ENCODE peak calls at places on chromosomes 6 and 20, in four cellular contexts. G is IMR-90, E is mesendoderm, T is H1. S is an unnamed sample.

GRCh38 chr6:139590206-139590605 is 215.8 kb upstream of the CITED2 start:
- DNase-seq in E (no peak), T (no peak), G (no peak), S (no peak)

GRCh38 chr6:144353871-144354314 is 68.8 kb downstream of the UTRN start:
- DNase-seq in E (no peak), G (no peak), T (no peak), S (no peak)

GRCh38 chr6:26249709-26249958 is 115.4 kb upstream of the BTN3A2 start:
- DNase-seq in T (no peak), E (no peak), G (no peak), S (no peak)

GRCh38 chr6:155628315-155628714 is 172.7 kb upstream of the NOX3 start:
- DNase-seq in T (no peak), G (no peak), E (no peak), S (no peak)

GRCh38 chr6:53300656-53301551 is 47.8 kb downstream of the ELOVL5 start:
- DNase-seq in G (no peak), T (no peak), E (no peak), S (no peak)

GRCh38 chr6:4004249-4004648 is 74.7 kb downstream of the FAM217A start:
- DNase-seq in G (peak), T (no peak), E (peak), S (no peak)

GRCh38 chr6:116564921-116565872 is 6.1 kb upstream of the RWDD1 start:
- DNase-seq in G (no peak), E (no peak), T (no peak), S (no peak)

GRCh38 chr6:90303037-90303436 is 6.4 kb upstream of the BACH2 start:
- DNase-seq in G (no peak), T (no peak), E (no peak), S (no peak)

GRCh38 chr20:49356676-49357075 is 78.8 kb upstream of the ZNFX1 start:
- DNase-seq in E (no peak), G (no peak), T (no peak), S (no peak)

GRCh38 chr6:87436435-87436834 is 28.7 kb downstream of the CFAP206 start:
- DNase-seq in T (peak), E (peak), G (peak), S (peak)

GRCh38 chr6:36382976-36383375 is 4.5 kb downstream of the ETV7 start:
- DNase-seq in E (no peak), G (no peak), T (no peak), S (no peak)

GRCh38 chr6:33781105-33781975 is 7.6 kb downstream of the LEMD2 start:
- DNase-seq in T (peak), E (peak), G (no peak), S (peak)

GRCh38 chr6:156832166-156832743 is 55.1 kb downstream of the ARID1B start:
- DNase-seq in E (no peak), G (peak), T (no peak), S (no peak)

GRCh38 chr20:5776074-5776473 is 25.9 kb downstream of the SHLD1 start:
- DNase-seq in E (no peak), T (no peak), G (no peak), S (no peak)

GRCh38 chr6:74073429-74073828 is 377.4 kb downstream of the CD109 start:
- DNase-seq in T (no peak), G (peak), E (no peak), S (no peak)

GRCh38 chr20:41716436-41716835 is 98.3 kb upstream of the CHD6 start:
- DNase-seq in G (peak), T (no peak), E (no peak), S (no peak)

GRCh38 chr20:19017104-19017690 is 195.2 kb upstream of the SLC24A3 start:
- DNase-seq in G (no peak), T (no peak), E (no peak), S (no peak)

GRCh38 chr20:51420111-51420510 is 122.4 kb downstream of the NFATC2 start:
- DNase-seq in T (no peak), E (no peak), G (peak), S (no peak)

GRCh38 chr20:3248167-3248992 is 9.4 kb upstream of the SLC4A11 start:
- DNase-seq in G (no peak), E (peak), T (peak), S (peak)

GRCh38 chr20:56386219-56386618 is 5.8 kb downstream of the AURKA start:
- DNase-seq in T (no peak), G (no peak), E (peak), S (no peak)

GRCh38 chr20:63259734-63260460 is 5.6 kb upstream of the NKAIN4 start:
- DNase-seq in T (no peak), E (no peak), G (no peak), S (no peak)

GRCh38 chr6:163460307-163460782 is 45.8 kb downstream of the QKI start:
- DNase-seq in E (peak), T (no peak), G (peak), S (no peak)

GRCh38 chr20:7516631-7517051 is 423.6 kb downstream of the HAO1 start:
- DNase-seq in G (no peak), T (no peak), E (no peak), S (no peak)

GRCh38 chr20:39822667-39823066 is 860.5 kb downstream of the DHX35 start:
- DNase-seq in G (peak), E (no peak), T (no peak), S (no peak)

GRCh38 chr6:15993716-15994228 is 135.1 kb upstream of the MYLIP start:
- DNase-seq in G (no peak), E (no peak), T (no peak), S (no peak)

GRCh38 chr20:24775966-24776365 is 173.1 kb upstream of the CST7 start:
- DNase-seq in G (no peak), T (no peak), E (no peak), S (no peak)

GRCh38 chr6:161409353-161409752 is 135.5 kb upstream of the AGPAT4 start:
- DNase-seq in E (no peak), G (no peak), T (no peak), S (no peak)

GRCh38 chr6:161407581-161407980 is 133.7 kb upstream of the AGPAT4 start:
- DNase-seq in G (peak), E (no peak), T (no peak), S (no peak)

GRCh38 chr6:161405418-161405817 is 131.6 kb upstream of the AGPAT4 start:
- DNase-seq in E (no peak), T (no peak), G (no peak), S (no peak)

GRCh38 chr6:161407115-161407514 is 133.3 kb upstream of the AGPAT4 start:
- DNase-seq in E (no peak), G (no peak), T (no peak), S (no peak)

GRCh38 chr6:161406633-161407032 is 132.8 kb upstream of the AGPAT4 start:
- DNase-seq in E (no peak), T (no peak), G (peak), S (no peak)
- H4K8ac ChIP-seq in E (no peak), T (no peak), G (no peak), S (no peak)

DNA sequence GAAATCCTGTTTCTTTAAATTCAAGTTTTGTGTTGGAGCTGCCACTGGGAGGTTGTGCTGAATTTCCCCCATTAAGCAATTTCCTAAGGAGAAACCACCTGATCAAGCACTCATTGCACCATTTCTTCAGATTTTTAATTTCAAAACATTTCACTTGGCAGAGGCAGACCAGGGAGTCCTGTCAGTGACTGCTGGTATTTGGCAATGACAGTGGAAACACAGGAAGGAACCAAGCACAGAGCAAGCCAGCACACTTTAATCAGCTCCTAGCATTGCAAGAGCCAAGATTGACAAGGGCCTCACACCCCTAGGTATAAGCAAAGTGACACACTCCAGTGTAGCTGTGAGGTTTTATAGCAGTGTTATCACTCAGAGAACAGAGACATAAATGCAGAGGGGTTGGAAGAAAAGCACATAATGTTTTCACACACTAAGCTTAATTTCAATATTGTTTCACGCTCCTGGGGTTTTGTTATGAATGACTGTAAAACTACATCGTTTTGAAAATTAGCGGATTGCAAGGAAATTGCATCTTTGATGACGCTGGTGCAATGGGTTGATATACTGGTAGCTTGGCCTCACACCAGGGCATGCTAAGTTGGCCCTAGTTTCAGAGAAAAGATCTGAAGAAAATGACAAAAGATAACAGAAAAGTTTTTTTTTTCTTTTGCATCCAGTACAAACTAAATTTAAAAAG is 768.4 kb downstream of the TFAP2A start:
- DNase-seq in E (peak), T (no peak), G (peak), S (no peak)
- H3K56ac ChIP-seq in E (no peak), T (no peak), G (peak), S (no peak)

DNA sequence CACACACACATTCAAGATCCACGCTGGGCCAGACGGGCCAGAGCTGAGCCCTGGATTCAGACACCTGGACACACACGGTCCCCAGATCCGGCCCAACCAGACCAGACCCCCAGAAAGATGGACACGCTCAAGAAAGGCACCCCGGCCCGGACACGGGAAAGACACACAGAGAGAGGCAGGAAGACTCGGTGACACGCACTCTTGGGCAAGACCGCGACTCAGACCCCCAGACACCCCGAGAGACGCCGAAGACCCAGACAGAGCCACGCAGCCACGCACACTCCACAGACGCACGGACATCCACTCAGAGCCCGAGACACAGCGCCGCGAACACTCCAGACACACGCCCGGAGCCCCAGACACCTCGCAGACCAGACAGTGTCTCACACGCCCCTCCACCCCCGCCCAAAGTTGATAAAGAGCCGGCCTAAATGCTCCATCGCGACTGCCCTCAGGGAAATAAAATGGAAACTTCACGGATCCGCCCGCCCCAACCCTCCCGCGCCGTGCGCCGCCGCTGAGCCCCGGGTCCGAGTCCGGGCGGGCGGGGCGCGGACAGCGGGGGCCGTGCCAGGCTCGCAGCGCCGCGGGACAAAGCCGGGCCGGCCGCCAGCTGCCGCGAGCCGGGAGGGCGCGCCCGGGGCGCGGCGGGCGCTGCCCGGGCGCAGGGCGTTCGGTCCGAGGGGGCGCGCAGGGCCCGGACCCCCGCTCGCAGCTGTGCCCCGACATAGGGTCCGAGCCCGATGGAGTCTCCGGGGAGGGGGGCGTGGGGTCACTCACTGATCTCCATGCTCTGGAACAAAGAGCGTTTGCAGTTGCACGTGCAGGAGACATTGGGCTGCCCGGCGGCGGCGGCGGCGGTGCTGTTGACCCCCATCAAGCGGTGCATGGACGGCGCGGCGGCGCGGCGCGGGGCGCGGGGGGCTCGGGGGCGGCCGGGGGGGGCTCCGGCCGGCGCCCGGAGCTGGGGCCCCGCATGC is 831 bp downstream of the PMEPA1 start:
- DNase-seq in G (peak), E (no peak), T (no peak), S (no peak)
- H4K8ac ChIP-seq in G (peak), E (no peak), T (peak), S (no peak)

DNA sequence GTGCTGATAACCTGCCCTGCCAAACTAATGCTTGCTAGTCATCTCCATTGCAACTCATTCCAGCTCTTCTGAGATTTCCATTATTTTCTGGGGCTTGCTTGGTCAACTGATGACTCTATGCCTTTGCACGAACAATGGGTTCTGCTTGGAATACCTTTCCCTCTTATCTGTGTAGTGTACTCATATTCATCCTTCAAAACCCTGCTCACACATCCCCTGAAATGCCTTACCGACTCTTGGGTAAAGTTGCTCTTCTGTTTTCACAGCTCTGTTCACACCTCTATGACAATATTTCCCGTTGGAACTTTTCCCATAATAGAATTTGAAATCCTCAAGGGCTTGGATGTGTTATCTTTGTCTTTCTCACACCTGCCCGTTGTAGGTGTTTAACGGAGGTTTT is 331.0 kb upstream of the SOX4 start:
- DNase-seq in G (no peak), E (no peak), T (no peak), S (no peak)
- H3K56ac ChIP-seq in G (no peak), E (no peak), T (no peak), S (no peak)

DNA sequence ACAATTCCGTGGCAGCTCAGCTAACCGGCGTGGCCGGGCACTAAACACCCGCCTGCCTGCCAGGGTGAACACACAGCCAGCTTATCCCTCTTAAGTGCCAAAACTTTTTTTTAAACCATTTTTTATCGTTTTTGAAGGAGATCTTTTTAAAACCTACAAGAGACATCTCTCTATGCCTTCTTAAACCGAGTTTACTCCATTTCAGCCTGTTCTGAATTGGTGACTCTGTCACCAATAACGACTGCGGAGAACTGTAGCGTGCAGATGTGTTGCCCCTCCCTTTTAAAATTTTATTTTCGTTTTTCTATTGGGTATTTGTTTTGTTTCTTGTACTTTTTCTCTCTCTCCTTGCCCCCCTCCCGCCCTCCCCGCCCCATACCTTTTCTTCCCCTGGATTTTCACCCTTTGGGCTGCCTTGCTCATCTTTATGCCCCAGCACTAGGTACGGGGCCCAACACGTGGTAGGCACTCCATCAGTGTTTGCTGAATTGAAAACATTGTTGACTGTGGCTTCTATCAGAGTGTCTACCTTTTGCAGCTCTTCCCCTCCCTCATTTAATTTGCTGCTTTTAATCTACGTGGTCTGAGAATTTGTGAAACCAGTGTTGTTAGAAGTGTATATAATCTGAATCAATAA is 1.5 kb downstream of the ZCCHC3 start:
- DNase-seq in T (no peak), G (no peak), E (no peak), S (no peak)
- H4K8ac ChIP-seq in T (no peak), G (peak), E (no peak), S (no peak)

GRCh38 chr6:152771061-152771687 is 20.6 kb downstream of the VIP start:
- DNase-seq in E (peak), G (no peak), T (no peak), S (no peak)
- H3K56ac ChIP-seq in E (no peak), G (no peak), T (no peak), S (no peak)

S was measured in H9.